ENCODE peak calls at places on chromosome 12, in five cellular contexts. Q is PC-9; A is iPS DF 6.9; K is CD8-positive, alpha-beta T cell; S is uterus. G is an unnamed sample.

GRCh38 chr12:32264995-32265394 is 134.4 kb upstream of the FGD4 start:
- DNase-seq in Q (no peak), A (no peak), K (no peak), S (no peak), G (no peak)

GRCh38 chr12:111178194-111179081 is 190.5 kb downstream of the PHETA1 start:
- DNase-seq in Q (no peak), A (no peak), K (no peak), S (peak; percentile 30), G (no peak)

GRCh38 chr12:102120886-102121285 is 903 bp downstream of the PARPBP start:
- DNase-seq in Q (peak; percentile 21), A (no peak), K (no peak), S (no peak), G (no peak)

GRCh38 chr12:111425655-111426054 is 19.9 kb downstream of the SH2B3 start:
- DNase-seq in Q (peak; percentile 45), A (no peak), K (no peak), S (no peak), G (no peak)

GRCh38 chr12:80484778-80485177 is 40.7 kb downstream of the PTPRQ start:
- DNase-seq in Q (no peak), A (no peak), K (no peak), S (no peak), G (no peak)

GRCh38 chr12:92208613-92209121 is 63.0 kb upstream of the BTG1 start:
- DNase-seq in Q (peak; percentile 4), A (no peak), K (no peak), S (no peak), G (no peak)

GRCh38 chr12:102638777-102639176 is 158.4 kb upstream of the IGF1 start:
- DNase-seq in Q (no peak), A (no peak), K (no peak), S (no peak), G (no peak)

GRCh38 chr12:20174776-20175175 is 193.6 kb upstream of the PDE3A start:
- DNase-seq in Q (no peak), A (no peak), K (no peak), S (no peak), G (peak; percentile 53)

GRCh38 chr12:104741497-104742367 is 216.4 kb downstream of the SLC41A2 start:
- DNase-seq in Q (no peak), A (no peak), K (no peak), S (no peak), G (no peak)

GRCh38 chr12:107492393-107493134 is 193.0 kb upstream of the PWP1 start:
- DNase-seq in Q (no peak), A (no peak), K (no peak), S (no peak), G (no peak)

GRCh38 chr12:45388545-45388944 is 172.7 kb downstream of the ANO6 start:
- DNase-seq in Q (no peak), A (no peak), K (no peak), S (peak; percentile 35), G (no peak)

DNA sequence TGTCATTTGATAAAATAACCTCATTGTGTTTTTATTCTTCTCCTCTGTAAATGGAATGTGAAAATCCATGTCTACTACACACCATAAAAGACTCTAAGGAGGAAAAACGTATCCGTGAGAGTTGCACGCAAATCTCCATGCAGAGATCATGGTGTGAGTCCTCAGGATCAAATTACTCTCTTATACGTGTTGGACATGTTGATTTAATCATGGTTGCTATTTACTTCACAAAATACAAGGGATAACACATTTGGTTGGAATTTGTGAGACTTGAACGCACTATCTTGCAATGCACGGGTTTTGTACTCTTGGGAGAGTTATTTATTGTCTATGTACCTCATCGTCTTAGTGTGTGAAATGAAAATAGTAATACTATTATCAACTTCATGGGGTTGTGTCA is 128.0 kb upstream of the RASSF8 start:
- DNase-seq in Q (no peak), A (no peak), K (no peak), S (no peak), G (no peak)
- H3K4me3 ChIP-seq in Q (no peak overlapping the region), A (no peak overlapping the region), K (no peak overlapping the region), S (no peak overlapping the region), G (no peak overlapping the region)

DNA sequence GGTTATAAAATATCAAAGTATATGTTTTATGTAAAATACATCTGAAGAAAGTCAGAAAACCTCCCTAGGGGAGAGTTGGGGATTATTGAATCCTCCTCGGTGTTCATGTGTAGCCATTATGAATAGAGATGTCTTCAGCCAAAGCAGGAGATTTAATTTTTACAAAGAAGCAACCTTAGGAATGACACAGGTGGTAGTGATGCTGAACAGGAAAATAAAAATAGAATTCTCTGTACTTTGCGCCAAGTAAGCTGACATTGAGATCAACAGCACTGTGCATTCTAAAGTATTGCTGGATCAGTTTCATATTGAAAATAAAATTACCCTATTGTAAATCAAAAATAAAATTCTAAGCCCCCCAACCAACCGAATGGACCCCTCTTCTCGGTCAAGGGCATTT is 132.8 kb upstream of the TRHDE start:
- DNase-seq in Q (no peak), A (no peak), K (no peak), S (no peak), G (no peak)
- H3K27me3 ChIP-seq in Q (no peaks in the 10 kb centered on the region), A (no peaks in the 10 kb centered on the region), K (no peaks in the 10 kb centered on the region), S (no peaks in the 10 kb centered on the region), G (peaks cover 2% of the 10 kb centered on the region)

GRCh38 chr12:6792522-6793201 is 3.3 kb downstream of the CD4 start:
- DNase-seq in Q (no peak), A (no peak), K (peak; percentile 18), S (no peak), G (no peak)
- H3K4me3 ChIP-seq in Q (no peak overlapping the region), A (no peak overlapping the region), K (peak overlapping the region; percentile 25), S (no peak overlapping the region), G (no peak overlapping the region)

GRCh38 chr12:51838036-51838435 is 10.5 kb downstream of the FIGNL2 start:
- DNase-seq in Q (no peak), A (no peak), K (no peak), S (no peak), G (no peak)
- H3K27me3 ChIP-seq in Q (peaks cover 100% of the 10 kb centered on the region), A (no peaks in the 10 kb centered on the region), K (no peaks in the 10 kb centered on the region), S (no peaks in the 10 kb centered on the region), G (no peaks in the 10 kb centered on the region)

GRCh38 chr12:49190317-49190716 is 1.4 kb upstream of the TUBA1A start:
- DNase-seq in Q (no peak), A (no peak), K (no peak), S (no peak), G (no peak)
- H3K4me3 ChIP-seq in Q (no peak overlapping the region), A (no peak overlapping the region), K (no peak overlapping the region), S (no peak overlapping the region), G (no peak overlapping the region)

DNA sequence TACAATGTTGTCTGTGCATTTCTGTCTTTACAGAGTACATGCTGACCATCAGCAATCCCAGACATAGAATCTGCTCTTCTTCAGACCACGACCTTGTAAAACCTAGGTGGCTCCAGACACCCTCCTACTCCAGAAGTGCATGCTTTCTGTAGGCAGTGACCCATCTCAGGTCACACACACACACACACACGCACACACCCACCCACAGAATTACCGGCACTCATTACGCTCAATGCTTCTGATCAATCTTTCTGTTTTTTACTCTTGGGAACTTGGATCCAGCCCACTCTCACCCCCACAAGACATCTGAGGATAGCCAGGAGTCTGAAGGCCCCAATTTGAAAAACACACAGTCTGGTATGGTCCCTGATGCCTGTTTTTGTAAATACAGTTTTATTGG is 7.5 kb upstream of the TSPAN9 start:
- DNase-seq in Q (no peak), A (no peak), K (no peak), S (no peak), G (no peak)
- H3K27me3 ChIP-seq in Q (no peaks in the 10 kb centered on the region), A (no peaks in the 10 kb centered on the region), K (no peaks in the 10 kb centered on the region), S (no peaks in the 10 kb centered on the region), G (no peaks in the 10 kb centered on the region)

G was measured in aorta.